ENCODE peak calls at places on chromosomes 16 and 17, in five cellular contexts. J is heart left ventricle, H is IMR-90, C is cardiac fibroblast, R is HFFc6. L is an unnamed sample.
A peak's percentile ranks its signal among the peaks of the same experiment; 100 is the strongest.

GRCh38 chr17:74831442-74832146 is 28.1 kb downstream of the GRIN2C start:
- DNase-seq in J (no peak), R (no peak), H (no peak), C (no peak), L (no peak)

GRCh38 chr17:74369221-74369620 is 1.9 kb downstream of the GPR142 start:
- DNase-seq in J (peak; percentile 67), R (no peak), C (no peak), H (no peak), L (no peak)

GRCh38 chr16:60608971-60609370 is 1427.3 kb downstream of the CDH8 start:
- DNase-seq in J (no peak), R (no peak), H (no peak), C (no peak), L (no peak)

GRCh38 chr17:29115906-29116651 is 64.1 kb downstream of the MYO18A start:
- DNase-seq in R (peak; percentile 67), C (peak; percentile 54), H (peak; percentile 55), J (no peak), L (peak; percentile 47)

GRCh38 chr17:79619196-79619595 is 8.3 kb upstream of the RBFOX3 start:
- DNase-seq in R (no peak), H (no peak), J (no peak), C (no peak), L (no peak)

GRCh38 chr16:47873434-47873833 is 282.4 kb downstream of the ABCC12 start:
- DNase-seq in J (no peak), R (no peak), C (no peak), H (no peak), L (no peak)

GRCh38 chr16:27431773-27432599 is 30.0 kb downstream of the IL21R start:
- DNase-seq in H (peak; percentile 45), C (no peak), J (peak; percentile 10), R (peak; percentile 76), L (no peak)

GRCh38 chr16:82177555-82177954 is 7.5 kb upstream of the MPHOSPH6 start:
- DNase-seq in J (no peak), H (no peak), C (no peak), R (no peak), L (no peak)

DNA sequence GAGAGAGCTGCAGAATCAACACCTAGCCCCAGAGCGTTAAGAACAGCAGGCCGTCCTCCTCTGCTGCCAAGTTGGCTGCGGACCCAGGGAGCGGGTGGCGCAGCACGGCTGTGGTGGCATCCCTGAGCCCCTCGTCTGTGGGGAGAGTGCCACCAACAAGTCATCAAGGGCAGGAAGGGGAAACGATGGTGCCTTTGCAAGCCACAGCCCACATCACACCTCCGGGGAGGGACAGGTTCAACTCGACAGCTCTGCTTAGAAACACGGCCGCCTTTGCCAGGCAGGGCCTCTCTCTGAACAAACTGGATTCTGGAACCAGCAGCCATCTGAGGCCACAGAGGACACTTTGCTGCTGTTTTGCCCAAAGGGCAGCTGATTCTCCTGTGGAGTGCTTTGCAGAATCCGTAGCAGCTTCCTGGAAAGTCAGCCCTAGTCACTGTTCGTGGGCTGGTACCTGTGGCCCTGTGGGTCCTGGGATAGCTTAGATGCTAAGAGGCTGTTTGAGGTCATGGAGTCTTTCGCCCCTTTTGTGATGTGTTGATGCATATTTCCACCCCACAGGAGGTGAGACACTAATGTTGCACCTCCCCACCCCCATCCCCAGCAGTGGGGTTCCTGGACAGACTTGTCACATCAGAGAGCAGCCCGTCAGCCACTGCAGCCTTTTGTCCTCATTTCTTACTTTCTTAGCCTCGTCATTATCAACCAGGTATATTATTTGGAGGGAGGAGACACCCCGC is 270.6 kb downstream of the CPPED1 start:
- DNase-seq in J (no peak), R (no peak), H (no peak), C (no peak), L (no peak)
- TF ChIP-seq CTCF in J (no peak), R (no peak), H (no peak), C (no peak), L (no peak)

GRCh38 chr17:689556-690247 is 24.9 kb downstream of the VPS53 start:
- DNase-seq in C (no peak), H (no peak), J (no peak), R (no peak), L (no peak)

GRCh38 chr17:690346-690745 is 24.3 kb downstream of the VPS53 start:
- DNase-seq in J (no peak), R (no peak), H (no peak), C (no peak), L (no peak)

GRCh38 chr17:685006-685405 is 29.6 kb downstream of the VPS53 start:
- DNase-seq in H (no peak), R (no peak), J (no peak), C (no peak), L (no peak)

GRCh38 chr17:691423-691822 is 23.2 kb downstream of the VPS53 start:
- DNase-seq in C (peak; percentile 26), H (peak; percentile 76), R (peak; percentile 91), J (no peak), L (no peak)

DNA sequence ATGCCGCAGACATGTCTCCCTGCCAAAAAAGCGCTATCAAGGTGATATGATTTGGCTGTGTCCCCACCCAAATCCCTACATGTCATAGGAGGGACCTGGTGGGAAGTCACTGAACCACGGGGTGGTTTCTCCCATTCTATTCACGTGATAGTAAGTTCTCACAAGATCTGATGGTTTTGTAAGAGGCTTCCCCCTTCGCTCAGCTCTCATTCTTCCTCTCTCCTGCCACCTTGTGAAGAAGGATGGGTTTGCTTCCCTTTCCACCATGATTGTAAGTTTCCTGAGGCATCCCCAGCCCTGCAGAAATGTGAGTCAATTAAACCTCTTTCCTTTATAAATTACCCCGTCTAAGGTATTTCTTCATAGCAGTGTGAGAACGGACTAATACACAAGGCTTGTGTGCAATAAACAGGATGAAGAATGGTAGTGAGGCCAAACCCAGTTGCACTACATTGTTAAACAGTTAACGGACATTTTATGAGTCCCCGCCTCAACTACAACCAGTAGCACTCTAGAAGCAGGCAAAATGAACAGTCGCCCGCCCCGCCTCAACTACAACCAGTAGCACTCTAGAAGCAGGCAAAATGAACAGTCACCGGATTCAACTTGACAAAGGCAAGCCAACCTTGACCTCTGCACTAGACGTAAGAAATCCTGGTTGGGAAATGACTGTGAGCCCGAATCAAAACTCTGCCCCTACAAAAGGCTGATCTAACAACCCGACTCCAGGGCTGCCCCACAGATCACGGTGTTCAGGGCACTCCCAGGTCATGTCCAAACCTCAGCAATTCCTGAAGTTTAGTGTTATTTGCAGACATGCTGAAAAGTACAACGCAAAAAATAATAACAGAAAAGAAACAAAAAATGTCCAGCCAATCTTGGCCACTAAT is 26.3 kb downstream of the VPS53 start:
- DNase-seq in H (peak; percentile 41), C (peak; percentile 62), J (no peak), R (no peak), L (no peak)
- TF ChIP-seq CTCF in H (peak; percentile 36), C (peak; percentile 20), J (peak; percentile 24), R (peak; percentile 52), L (no peak)

GRCh38 chr16:24497405-24497804 is 42.0 kb upstream of the RBBP6 start:
- DNase-seq in C (peak; percentile 23), R (peak; percentile 44), H (peak; percentile 8), J (no peak), L (no peak)

GRCh38 chr16:24493859-24494258 is 45.5 kb upstream of the RBBP6 start:
- DNase-seq in R (no peak), H (no peak), C (no peak), J (no peak), L (no peak)

GRCh38 chr16:24504467-24505345 is 34.7 kb upstream of the RBBP6 start:
- DNase-seq in J (peak; percentile 35), H (peak; percentile 50), R (peak; percentile 50), C (peak; percentile 76), L (peak; percentile 71)

GRCh38 chr16:24499193-24499814 is 40.1 kb upstream of the RBBP6 start:
- DNase-seq in J (no peak), C (peak; percentile 29), R (peak; percentile 35), H (peak; percentile 11), L (peak; percentile 60)
- TF ChIP-seq CTCF in J (peak; percentile 35), C (peak; percentile 35), R (peak; percentile 73), H (peak; percentile 50), L (no peak)

DNA sequence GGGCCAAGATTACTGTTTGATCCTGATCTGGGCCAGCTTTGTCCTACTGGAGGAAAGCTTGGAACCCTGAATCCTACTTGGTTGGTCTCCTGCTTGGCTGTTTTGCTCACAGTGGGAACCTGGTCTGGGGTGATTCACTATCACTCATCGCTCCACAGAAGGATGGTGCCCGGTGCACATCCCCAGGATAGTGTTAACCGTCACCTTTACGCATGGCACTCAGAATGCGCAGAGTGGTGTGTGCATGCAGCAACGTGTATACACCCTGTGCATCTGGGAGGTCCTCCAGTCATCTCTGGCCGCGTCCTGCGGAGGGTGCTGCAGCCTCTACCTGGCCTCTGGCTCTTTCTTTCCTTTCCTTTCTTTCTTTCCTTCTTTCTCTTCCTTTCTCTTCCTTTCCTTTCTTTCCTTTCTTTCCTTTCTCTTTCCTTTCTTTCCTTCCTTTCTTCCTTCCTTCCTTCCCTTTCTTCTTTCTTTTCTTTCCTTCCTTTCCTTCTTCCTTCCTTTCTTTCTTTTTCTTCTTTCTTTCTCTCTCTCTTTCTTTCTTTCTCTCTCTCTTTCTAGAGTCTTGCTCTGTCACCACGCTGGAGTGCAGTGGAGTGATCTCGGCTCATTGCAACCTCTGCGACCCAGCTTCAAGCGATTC is 13.1 kb downstream of the SOCS3 start:
- DNase-seq in R (peak; percentile 27), J (no peak), H (peak; percentile 43), C (no peak), L (no peak)
- TF ChIP-seq CTCF in R (no peak), J (no peak), H (no peak), C (no peak), L (no peak)

DNA sequence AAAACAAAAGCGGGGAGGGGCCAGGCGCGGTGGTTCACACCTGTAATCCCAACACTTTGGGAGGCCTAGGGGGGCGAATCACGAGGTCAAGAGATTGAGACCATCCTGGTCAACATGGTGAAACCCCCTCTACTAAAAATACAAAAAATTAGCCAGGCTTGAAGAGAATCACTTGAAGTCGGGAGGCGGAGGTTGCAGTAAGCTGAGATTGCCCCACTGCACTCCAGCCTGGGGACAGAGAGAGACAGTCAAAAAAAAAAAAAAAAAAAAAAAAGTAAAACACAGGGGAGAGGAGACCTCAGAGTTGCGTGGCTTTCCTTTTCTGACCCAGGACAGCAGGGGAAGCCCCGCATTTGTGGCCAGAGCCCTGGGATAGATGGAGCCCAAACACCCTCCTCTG is 19.9 kb downstream of the ACTG1 start:
- DNase-seq in R (no peak), J (no peak), H (no peak), C (no peak), L (no peak)
- TF ChIP-seq CTCF in R (no peak), J (no peak), H (no peak), C (no peak), L (no peak)

GRCh38 chr16:56736476-56736875 is 6.5 kb downstream of the NUP93 start:
- DNase-seq in R (no peak), C (no peak), J (no peak), H (no peak), L (no peak)
- TF ChIP-seq CTCF in R (no peak), C (no peak), J (no peak), H (no peak), L (no peak)

DNA sequence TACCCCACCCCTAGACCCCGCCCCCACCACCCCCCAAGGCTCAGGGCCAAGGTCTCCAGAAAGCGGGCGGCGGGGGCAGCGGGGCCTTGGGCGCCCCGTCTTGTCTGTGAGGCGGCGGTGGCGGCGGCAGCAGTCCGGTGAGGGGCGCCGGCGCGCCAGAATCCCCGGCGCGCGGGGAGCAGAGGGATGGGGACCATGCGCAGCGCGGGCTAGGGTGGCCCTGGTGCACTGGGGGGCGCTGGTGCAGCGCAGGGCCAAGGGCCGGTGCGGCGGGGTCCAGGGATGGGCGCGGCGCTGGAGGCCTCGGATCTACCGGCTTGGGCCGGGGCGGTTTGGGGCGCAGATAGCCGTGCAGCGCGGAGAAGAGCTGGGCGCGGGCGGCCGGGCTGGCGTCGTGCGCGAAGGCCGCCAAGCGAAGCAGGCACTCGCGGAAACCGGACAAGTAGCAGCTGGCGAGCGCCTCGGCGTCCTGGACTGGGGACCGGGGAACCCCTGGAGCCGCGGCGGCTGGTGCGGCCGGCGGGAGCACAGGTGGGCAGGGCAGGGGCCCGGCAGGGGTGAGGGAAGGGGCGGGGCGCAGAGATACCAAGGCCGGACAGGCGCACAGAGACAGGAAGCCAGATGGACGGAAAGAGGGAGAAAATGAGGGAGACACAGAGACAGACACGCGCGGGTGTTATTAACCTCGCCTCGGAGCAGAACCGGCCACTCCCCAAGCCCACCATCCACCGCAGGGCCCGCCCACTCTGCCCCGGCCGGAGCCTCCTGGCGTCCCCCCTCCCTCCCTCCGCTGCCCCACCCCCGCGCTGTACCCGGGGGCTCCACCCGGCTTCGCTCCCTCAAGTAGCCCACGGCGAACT is 2.1 kb downstream of the HES7 start:
- DNase-seq in C (peak; percentile 61), J (peak; percentile 71), R (peak; percentile 54), H (peak; percentile 55), L (peak; percentile 86)
- TF ChIP-seq CTCF in C (no peak), J (peak; percentile 45), R (peak; percentile 81), H (peak; percentile 62), L (peak; percentile 59)

L was measured in Calu3.